ENCODE peak calls at places on chromosome 3, in six cellular contexts. Q, D, P, R, K and C are unnamed samples.

GRCh38 chr3:178474526-178474925 is 61.7 kb upstream of the KCNMB2 start:
- ATAC-seq in R (no peak), P (no peak), Q (no peak), K (no peak), D (no peak), C (no peak)

GRCh38 chr3:4957978-4958377 is 21.3 kb upstream of the BHLHE40 start:
- ATAC-seq in K (no peak), Q (no peak), R (no peak), D (no peak), P (no peak), C (no peak)

GRCh38 chr3:51687472-51688205 is 16.6 kb downstream of the TEX264 start:
- ATAC-seq in Q (no peak), D (no peak), K (no peak), P (no peak), R (no peak), C (no peak)

GRCh38 chr3:181134873-181135272 is 145.3 kb upstream of the DNAJC19 start:
- ATAC-seq in K (no peak), P (no peak), Q (no peak), R (no peak), D (no peak), C (no peak)

GRCh38 chr3:73437828-73438227 is 186.9 kb downstream of the PDZRN3 start:
- ATAC-seq in D (no peak), Q (no peak), K (no peak), R (no peak), P (no peak), C (peak)

GRCh38 chr3:35780800-35781199 is 141.5 kb downstream of the ARPP21 start:
- ATAC-seq in Q (no peak), D (no peak), P (no peak), K (no peak), R (no peak), C (no peak)

GRCh38 chr3:198088421-198088955 is 128.5 kb downstream of the LMLN start:
- ATAC-seq in K (no peak), P (no peak), Q (no peak), D (no peak), R (no peak), C (no peak)

GRCh38 chr3:51679318-51679717 is 8.3 kb downstream of the TEX264 start:
- ATAC-seq in D (no peak), K (no peak), P (no peak), R (no peak), Q (no peak), C (no peak)

GRCh38 chr3:84008623-84009022 is 950.2 kb upstream of the CADM2 start:
- ATAC-seq in Q (no peak), D (no peak), P (no peak), R (no peak), K (no peak), C (no peak)

GRCh38 chr3:28315711-28316110 is 32.8 kb upstream of the ZCWPW2 start:
- ATAC-seq in D (no peak), Q (no peak), P (peak), K (no peak), R (no peak), C (no peak)

GRCh38 chr3:28349397-28350000 is 875 bp upstream of the AZI2 start:
- ATAC-seq in D (no peak), Q (peak), P (no peak), K (peak), R (peak), C (no peak)

GRCh38 chr3:106628407-106628806 is 748.8 kb upstream of the CCDC54 start:
- ATAC-seq in R (no peak), Q (peak), P (no peak), D (no peak), K (no peak), C (no peak)

GRCh38 chr3:105867690-105868449 is 942 bp downstream of the CBLB start:
- ATAC-seq in P (no peak), K (no peak), Q (no peak), R (no peak), D (no peak), C (no peak)

GRCh38 chr3:42690766-42691680 is 5.7 kb downstream of the KLHL40 start:
- ATAC-seq in R (peak), D (no peak), Q (no peak), P (no peak), K (peak), C (no peak)

GRCh38 chr3:114393367-114394072 is 99.7 kb downstream of the TIGIT start:
- ATAC-seq in R (no peak), P (no peak), Q (no peak), K (no peak), D (no peak), C (peak)

DNA sequence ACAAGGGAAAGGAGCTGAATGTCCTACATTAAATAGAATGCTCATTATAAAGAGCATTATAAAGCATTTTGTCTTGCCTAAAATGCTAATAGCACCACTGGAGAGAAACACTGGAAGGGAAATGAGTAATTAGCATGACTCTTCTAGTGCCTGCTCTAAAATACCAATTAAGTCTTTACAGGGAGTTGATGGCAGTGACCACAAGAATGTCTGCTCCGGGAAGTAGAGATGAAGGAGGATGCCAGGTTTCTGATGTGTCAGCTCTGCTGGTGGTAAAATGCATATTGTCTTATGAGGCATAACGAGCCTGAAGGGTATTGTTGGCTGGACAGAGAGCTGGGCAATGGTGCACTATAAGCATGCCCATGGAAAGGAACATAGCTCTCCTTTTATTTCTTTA is 49.5 kb downstream of the MYLK start:
- ATAC-seq in D (no peak), P (no peak), Q (no peak), K (no peak), R (no peak), C (no peak)
- TF ChIP-seq EP300 in D (no peak), P (no peak), Q (no peak), K (no peak), R (no peak), C (no peak)

DNA sequence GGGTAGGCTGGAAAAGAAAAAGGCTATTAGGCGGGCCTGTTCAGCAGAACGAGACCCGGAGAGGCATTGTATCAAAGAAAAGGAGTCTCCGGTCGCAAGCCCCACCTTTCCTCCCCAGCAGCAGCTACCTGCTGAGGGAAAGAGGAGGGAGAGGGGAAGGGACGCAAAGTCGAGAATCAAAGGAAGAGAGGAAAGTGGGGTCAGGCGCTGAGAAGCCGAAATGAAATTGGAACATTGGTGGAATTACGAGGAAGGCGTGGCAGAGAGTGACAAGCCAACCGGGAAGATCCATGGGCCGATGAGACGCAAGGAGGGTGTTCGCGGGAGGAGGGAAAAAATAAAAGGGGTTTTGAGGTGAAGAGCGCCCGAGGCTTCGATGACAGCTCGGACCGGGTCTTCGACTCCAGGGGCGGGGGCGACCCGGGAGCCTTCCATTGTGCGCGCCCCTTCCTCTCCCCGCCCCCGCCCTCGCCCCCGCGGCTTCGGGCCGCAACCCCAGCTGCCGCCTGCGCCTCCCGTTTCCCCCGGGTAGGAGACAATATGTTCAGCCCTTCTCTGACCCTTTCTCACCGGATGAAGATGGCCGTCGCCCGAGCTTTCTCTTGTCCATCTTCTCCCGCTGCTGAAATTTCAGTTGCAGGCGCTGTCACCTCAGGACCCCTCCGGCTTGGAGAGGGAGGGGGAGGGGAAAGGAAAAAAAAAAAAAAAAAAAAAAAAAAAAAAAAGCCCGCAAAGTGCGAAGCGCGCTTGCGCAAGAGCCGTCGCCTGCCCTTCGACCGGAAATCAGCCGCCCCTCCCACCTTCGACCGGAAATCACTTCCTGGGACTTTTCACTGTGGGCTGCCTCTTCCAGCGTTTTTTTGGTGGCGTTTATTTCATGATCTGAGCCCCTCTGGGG is at the start of gene SENP7:
- ATAC-seq in D (peak), R (peak), P (peak), Q (peak), K (peak), C (peak)
- TF ChIP-seq EP300 in D (no peak), R (no peak), P (no peak), Q (no peak), K (peak), C (no peak)

DNA sequence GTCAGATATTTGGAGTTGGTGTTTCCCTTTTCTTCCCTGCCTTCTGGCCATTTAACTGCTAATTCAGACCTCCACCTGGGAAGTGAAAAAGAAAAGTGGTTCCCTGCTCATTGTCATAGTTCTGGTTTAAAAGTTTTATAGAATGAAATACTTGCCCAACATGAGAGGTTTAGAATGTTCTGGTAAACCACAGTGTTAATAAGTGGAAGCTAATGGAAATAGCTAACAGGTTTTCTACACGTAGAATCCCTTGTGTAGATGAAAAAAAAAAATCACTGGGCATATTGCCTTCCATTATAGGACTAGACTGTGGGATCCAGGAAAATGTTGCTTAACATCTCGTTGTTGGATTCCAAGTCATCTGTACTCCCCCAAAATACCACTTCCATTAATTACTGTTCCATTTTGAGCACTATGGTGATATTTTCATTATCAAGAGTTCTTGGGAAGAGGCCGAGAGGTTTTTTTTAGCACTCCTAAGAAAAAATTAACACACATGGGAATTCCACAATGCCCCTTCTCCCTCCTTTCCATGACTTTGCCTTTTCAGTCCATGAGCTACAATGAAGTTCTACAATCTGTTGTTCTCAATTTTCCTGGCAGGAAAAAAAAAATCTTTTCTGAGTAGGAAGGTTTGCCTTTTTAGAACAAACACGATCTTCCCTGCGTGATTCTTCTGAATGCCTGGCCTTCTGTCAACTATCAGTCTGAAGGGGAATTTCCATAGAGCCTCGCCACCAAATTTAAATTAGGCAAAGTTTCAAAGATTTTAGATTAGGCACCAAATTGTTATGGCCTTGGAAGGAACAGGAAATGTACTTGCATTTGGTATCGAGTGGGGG is 74.4 kb upstream of the CTDSPL start:
- ATAC-seq in K (no peak), R (no peak), P (no peak), Q (no peak), D (no peak), C (peak)
- TF ChIP-seq EP300 in K (no peak), R (no peak), P (no peak), Q (no peak), D (no peak), C (no peak)

GRCh38 chr3:53342353-53342752 is 5.0 kb downstream of the DCP1A start:
- ATAC-seq in R (no peak), K (no peak), D (no peak), Q (no peak), P (no peak), C (no peak)

GRCh38 chr3:53346514-53346913 is 829 bp downstream of the DCP1A start:
- ATAC-seq in D (no peak), P (peak), K (peak), Q (peak), R (no peak), C (no peak)

GRCh38 chr3:53350652-53351051 is 3.3 kb upstream of the DCP1A start:
- ATAC-seq in Q (no peak), P (no peak), D (no peak), R (no peak), K (no peak), C (no peak)

GRCh38 chr3:53346922-53347260 is 452 bp downstream of the DCP1A start:
- ATAC-seq in K (peak), Q (peak), P (peak), R (peak), D (no peak), C (no peak)

GRCh38 chr3:53347261-53348064 is at the start of gene DCP1A:
- ATAC-seq in D (peak), Q (peak), R (peak), P (peak), K (peak), C (peak)
- TF ChIP-seq EP300 in D (no peak), Q (peak), R (no peak), P (peak), K (peak), C (no peak)

DNA sequence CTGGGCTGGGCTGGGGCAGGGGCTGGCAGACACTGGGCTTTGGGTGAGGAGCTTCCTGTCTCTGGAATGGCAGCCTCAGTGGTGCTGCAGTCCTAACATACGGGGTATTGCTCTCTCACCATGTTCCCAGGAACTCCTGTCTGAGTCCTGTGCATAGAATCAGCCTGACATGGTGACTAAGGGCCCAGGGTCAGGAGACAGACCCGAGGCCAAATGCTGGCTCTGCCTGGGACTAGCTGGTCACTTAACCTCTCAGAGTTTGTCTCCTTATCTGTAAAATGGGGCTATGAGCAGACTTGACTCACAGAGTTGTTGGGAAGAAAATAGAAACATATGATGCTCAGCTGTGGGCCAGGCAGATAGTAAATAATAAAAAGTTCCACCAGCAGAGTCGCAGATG is 28.3 kb downstream of the PRKCD start:
- ATAC-seq in R (no peak), K (no peak), Q (no peak), D (no peak), P (no peak), C (no peak)
- TF ChIP-seq EP300 in R (no peak), K (no peak), Q (no peak), D (no peak), P (no peak), C (no peak)